ENCODE peak calls at places on chromosomes 5 and 9, in seven cellular contexts. One of them, this sample, is unnamed.

GRCh38 chr9:134014946-134015345 is 10.3 kb upstream of the BRD3OS start:
- DNase-seq in heart right ventricle: no peak
- DNase-seq in K562: no peak
- DNase-seq in adrenal gland: no peak
- DNase-seq in iPS DF 19.7: no peak
- DNase-seq in hypothalamus: no peak
- DNase-seq in activated naive CD4-positive, alpha-beta T cell treated with anti-CD3 and anti-CD28 coated beads for 36 hours: no peak
- DNase-seq in this sample: no peak

GRCh38 chr5:150598046-150598445 is 42.4 kb upstream of the SYNPO start:
- DNase-seq in heart right ventricle: no peak
- DNase-seq in adrenal gland: no peak
- DNase-seq in activated naive CD4-positive, alpha-beta T cell treated with anti-CD3 and anti-CD28 coated beads for 36 hours: no peak
- DNase-seq in K562: no peak
- DNase-seq in iPS DF 19.7: no peak
- DNase-seq in hypothalamus: no peak
- DNase-seq in this sample: no peak

GRCh38 chr5:956941-957729 is 51.5 kb upstream of the NKD2 start:
- DNase-seq in adrenal gland: no peak
- DNase-seq in iPS DF 19.7: no peak
- DNase-seq in activated naive CD4-positive, alpha-beta T cell treated with anti-CD3 and anti-CD28 coated beads for 36 hours: peak; percentile 79
- DNase-seq in hypothalamus: no peak
- DNase-seq in K562: peak; percentile 48
- DNase-seq in heart right ventricle: no peak
- DNase-seq in this sample: no peak

GRCh38 chr9:21110708-21111576 is 30.7 kb downstream of the IFNW1 start:
- DNase-seq in K562: no peak
- DNase-seq in adrenal gland: no peak
- DNase-seq in activated naive CD4-positive, alpha-beta T cell treated with anti-CD3 and anti-CD28 coated beads for 36 hours: peak; percentile 20
- DNase-seq in heart right ventricle: no peak
- DNase-seq in hypothalamus: no peak
- DNase-seq in iPS DF 19.7: peak; percentile 40
- DNase-seq in this sample: no peak

GRCh38 chr9:91494751-91495150 is 71.1 kb upstream of the NFIL3 start:
- DNase-seq in activated naive CD4-positive, alpha-beta T cell treated with anti-CD3 and anti-CD28 coated beads for 36 hours: no peak
- DNase-seq in adrenal gland: no peak
- DNase-seq in hypothalamus: no peak
- DNase-seq in K562: no peak
- DNase-seq in iPS DF 19.7: no peak
- DNase-seq in heart right ventricle: no peak
- DNase-seq in this sample: no peak

GRCh38 chr5:141001466-141001853 is 35.2 kb downstream of the PCDHAC2 start:
- DNase-seq in adrenal gland: no peak
- DNase-seq in iPS DF 19.7: no peak
- DNase-seq in hypothalamus: no peak
- DNase-seq in activated naive CD4-positive, alpha-beta T cell treated with anti-CD3 and anti-CD28 coated beads for 36 hours: no peak
- DNase-seq in heart right ventricle: no peak
- DNase-seq in K562: no peak
- DNase-seq in this sample: no peak

GRCh38 chr5:35741126-35741711 is 115.5 kb upstream of the IL7R start:
- DNase-seq in iPS DF 19.7: no peak
- DNase-seq in activated naive CD4-positive, alpha-beta T cell treated with anti-CD3 and anti-CD28 coated beads for 36 hours: no peak
- DNase-seq in heart right ventricle: no peak
- DNase-seq in hypothalamus: no peak
- DNase-seq in K562: no peak
- DNase-seq in adrenal gland: no peak
- DNase-seq in this sample: no peak

GRCh38 chr5:10034008-10034407 is 215.7 kb downstream of the ATPSCKMT start:
- DNase-seq in adrenal gland: no peak
- DNase-seq in hypothalamus: no peak
- DNase-seq in iPS DF 19.7: no peak
- DNase-seq in activated naive CD4-positive, alpha-beta T cell treated with anti-CD3 and anti-CD28 coated beads for 36 hours: no peak
- DNase-seq in heart right ventricle: peak; percentile 60
- DNase-seq in K562: no peak
- DNase-seq in this sample: no peak

GRCh38 chr5:128538249-128539037 is 398 bp upstream of the FBN2 start:
- DNase-seq in adrenal gland: peak; percentile 90
- DNase-seq in activated naive CD4-positive, alpha-beta T cell treated with anti-CD3 and anti-CD28 coated beads for 36 hours: no peak
- DNase-seq in K562: no peak
- DNase-seq in iPS DF 19.7: no peak
- DNase-seq in hypothalamus: no peak
- DNase-seq in heart right ventricle: peak; percentile 81
- DNase-seq in this sample: peak; percentile 54

GRCh38 chr9:98995059-98995665 is 51.5 kb downstream of the COL15A1 start:
- DNase-seq in activated naive CD4-positive, alpha-beta T cell treated with anti-CD3 and anti-CD28 coated beads for 36 hours: no peak
- DNase-seq in iPS DF 19.7: no peak
- DNase-seq in hypothalamus: no peak
- DNase-seq in K562: no peak
- DNase-seq in adrenal gland: peak; percentile 75
- DNase-seq in heart right ventricle: peak; percentile 78
- DNase-seq in this sample: peak; percentile 64